ENCODE peak calls at places on chromosomes 16 and 17, in four cellular contexts. E is upper lobe of right lung, B is upper lobe of left lung, L is tibial nerve. T is an unnamed sample.

GRCh38 chr16:50747206-50747956 is 5.5 kb downstream of the CYLD start:
- DNase-seq in E (no peak), B (no peak), L (no peak), T (no peak)

GRCh38 chr17:47618416-47618815 is 31.3 kb upstream of the KPNB1 start:
- DNase-seq in E (no peak), B (no peak), L (no peak), T (no peak)

GRCh38 chr16:1351215-1351581 is 480 bp downstream of the TSR3 start:
- DNase-seq in E (no peak), B (no peak), L (no peak), T (no peak)

GRCh38 chr16:50692999-50693781 is at the start of gene NOD2:
- DNase-seq in E (no peak), B (peak; percentile 57), L (no peak), T (no peak)

GRCh38 chr17:53142890-53143289 is 679.8 kb upstream of the KIF2B start:
- DNase-seq in E (no peak), B (no peak), L (no peak), T (no peak)

GRCh38 chr17:50708050-50709000 is 611 bp upstream of the ANKRD40 start:
- DNase-seq in E (no peak), B (no peak), L (no peak), T (no peak)

GRCh38 chr17:57211543-57211942 is 44.8 kb upstream of the MSI2 start:
- DNase-seq in E (no peak), B (no peak), L (no peak), T (no peak)

GRCh38 chr16:1183235-1183907 is 30.5 kb downstream of the CACNA1H start:
- DNase-seq in E (no peak), B (no peak), L (no peak), T (no peak)

GRCh38 chr16:84367297-84367680 is 1.0 kb upstream of the ATP2C2 start:
- DNase-seq in E (no peak), B (peak; percentile 81), L (no peak), T (no peak)

GRCh38 chr16:12228607-12229499 is 252.3 kb downstream of the SNX29 start:
- DNase-seq in E (no peak), B (no peak), L (peak; percentile 13), T (no peak)

GRCh38 chr17:68169840-68170239 is 78.0 kb upstream of the AMZ2 start:
- DNase-seq in E (no peak), B (no peak), L (no peak), T (no peak)

GRCh38 chr16:30747331-30747730 is 894 bp upstream of the PHKG2 start:
- DNase-seq in E (no peak), B (no peak), L (no peak), T (no peak)

GRCh38 chr17:76191891-76192290 is 48.4 kb downstream of the RNF157 start:
- DNase-seq in E (no peak), B (no peak), L (no peak), T (no peak)

GRCh38 chr16:81004646-81005353 is 1.9 kb downstream of the CMC2 start:
- DNase-seq in E (no peak), B (no peak), L (peak; percentile 78), T (no peak)

GRCh38 chr16:74309789-74310781 is 13.5 kb downstream of the PSMD7 start:
- DNase-seq in E (no peak), B (no peak), L (peak; percentile 28), T (peak; percentile 34)

GRCh38 chr17:71142333-71142732 is 973.0 kb downstream of the KCNJ2 start:
- DNase-seq in E (no peak), B (no peak), L (no peak), T (no peak)

GRCh38 chr16:85689285-85689949 is 663 bp upstream of the GINS2 start:
- DNase-seq in E (no peak), B (no peak), L (no peak), T (no peak)

GRCh38 chr16:86444274-86445060 is 65.9 kb upstream of the FOXF1 start:
- DNase-seq in E (no peak), B (no peak), L (no peak), T (no peak)

GRCh38 chr17:66240630-66241029 is 11.4 kb upstream of the APOH start:
- DNase-seq in E (no peak), B (no peak), L (no peak), T (no peak)

GRCh38 chr16:2039286-2040030 is 8.2 kb downstream of the NTHL1 start:
- DNase-seq in E (peak; percentile 83), B (peak; percentile 76), L (peak; percentile 70), T (no peak)

GRCh38 chr17:55699178-55699865 is 23.3 kb downstream of the TMEM100 start:
- DNase-seq in E (no peak), B (no peak), L (no peak), T (no peak)

GRCh38 chr16:47965439-47965838 is 190.4 kb downstream of the ABCC12 start:
- DNase-seq in E (no peak), B (no peak), L (no peak), T (no peak)

GRCh38 chr16:14324581-14324980 is 253.5 kb downstream of the MRTFB start:
- DNase-seq in E (no peak), B (no peak), L (no peak), T (no peak)

GRCh38 chr17:48841395-48841831 is 10.6 kb downstream of the CALCOCO2 start:
- DNase-seq in E (no peak), B (no peak), L (peak; percentile 75), T (no peak)

GRCh38 chr16:85286970-85287814 is 174.9 kb upstream of the CIBAR2 start:
- DNase-seq in E (no peak), B (peak; percentile 36), L (no peak), T (no peak)

GRCh38 chr17:3657588-3657869 is 10.8 kb downstream of the TAX1BP3 start:
- DNase-seq in E (no peak), B (no peak), L (no peak), T (no peak)

GRCh38 chr16:84569382-84569987 is 48.4 kb downstream of the COTL1 start:
- DNase-seq in E (no peak), B (no peak), L (no peak), T (no peak)

GRCh38 chr17:1963250-1963649 is 61.9 kb downstream of the RTN4RL1 start:
- DNase-seq in E (no peak), B (no peak), L (no peak), T (no peak)

GRCh38 chr17:1959871-1960569 is 65.1 kb downstream of the RTN4RL1 start:
- DNase-seq in E (no peak), B (no peak), L (peak; percentile 16), T (no peak)

GRCh38 chr17:1958134-1958881 is 66.8 kb downstream of the RTN4RL1 start:
- DNase-seq in E (no peak), B (no peak), L (no peak), T (no peak)

GRCh38 chr17:1957037-1957436 is 68.1 kb downstream of the RTN4RL1 start:
- DNase-seq in E (no peak), B (no peak), L (no peak), T (no peak)

GRCh38 chr17:1961187-1961586 is 63.9 kb downstream of the RTN4RL1 start:
- DNase-seq in E (no peak), B (no peak), L (no peak), T (no peak)
- H3K27me3 ChIP-seq in E (no peaks in the 10 kb centered on the region), B (no peaks in the 10 kb centered on the region), L (no peaks in the 10 kb centered on the region), T (no peaks in the 10 kb centered on the region)

GRCh38 chr16:4327782-4328579 is 12.1 kb downstream of the GLIS2 start:
- DNase-seq in E (peak; percentile 90), B (peak; percentile 88), L (peak; percentile 62), T (peak; percentile 86)
- TF ChIP-seq CTCF in E (peak; percentile 62), B (peak; percentile 64), L (peak; percentile 76), T (peak; percentile 58)

DNA sequence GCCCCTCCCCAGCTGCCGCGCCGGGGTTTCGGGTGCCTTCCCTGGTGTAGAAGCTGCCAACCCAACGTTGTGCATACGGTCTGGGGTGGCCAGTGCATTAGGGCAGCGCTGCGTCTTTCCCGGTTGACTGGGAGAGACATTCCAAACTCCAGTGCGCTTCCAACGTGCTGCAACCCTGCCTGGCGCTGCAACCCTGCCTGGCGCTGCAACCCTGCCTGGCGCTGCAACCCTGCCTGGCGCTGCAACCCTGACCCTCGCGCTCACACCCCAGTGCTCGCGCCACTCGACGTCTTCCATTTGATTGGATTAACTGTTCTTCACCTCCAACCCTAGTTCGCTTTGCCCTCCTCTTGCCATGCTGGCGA is 488 bp upstream of the HAP1 start:
- DNase-seq in E (no peak), B (no peak), L (no peak), T (no peak)
- H3K27me3 ChIP-seq in E (peaks cover 43% of the 10 kb centered on the region), B (peaks cover 18% of the 10 kb centered on the region), L (peaks cover 65% of the 10 kb centered on the region), T (peaks cover 61% of the 10 kb centered on the region)

GRCh38 chr16:56277040-56277439 is 85.8 kb downstream of the GNAO1 start:
- DNase-seq in E (peak; percentile 45), B (peak; percentile 15), L (no peak), T (no peak)
- TF ChIP-seq CTCF in E (no peak), B (no peak), L (no peak), T (no peak)